ENCODE peak calls at places on chromosomes 16 and 17, in nine cellular contexts. M, R, D, C, Y, J, B, F and Q are unnamed samples. For H3K27me3, the result is how much of the 10 kb centered on the place peaks cover.

GRCh38 chr16:10120953-10121352 is 61.3 kb downstream of the GRIN2A start:
- ATAC-seq in M (no peak), R (no peak), D (peak), C (no peak), Y (no peak), J (no peak), B (no peak), F (no peak), Q (no peak)

GRCh38 chr16:47984669-47985068 is 171.1 kb downstream of the ABCC12 start:
- ATAC-seq in M (no peak), R (no peak), D (no peak), C (no peak), Y (no peak), J (no peak), B (no peak), F (no peak), Q (no peak)

GRCh38 chr16:77262971-77263370 is 63.8 kb downstream of the SYCE1L start:
- ATAC-seq in M (no peak), R (no peak), D (no peak), C (no peak), Y (no peak), J (no peak), B (no peak), F (no peak), Q (no peak)

GRCh38 chr17:31283841-31284240 is 13.2 kb downstream of the OMG start:
- ATAC-seq in M (no peak), R (no peak), D (no peak), C (no peak), Y (no peak), J (no peak), B (no peak), F (peak), Q (no peak)

GRCh38 chr16:28531777-28532744 is 6.7 kb downstream of the NUPR1 start:
- ATAC-seq in M (peak), R (peak), D (peak), C (peak), Y (peak), J (peak), B (peak), F (peak), Q (peak)

GRCh38 chr17:47634870-47635269 is 14.8 kb upstream of the KPNB1 start:
- ATAC-seq in M (no peak), R (no peak), D (no peak), C (no peak), Y (no peak), J (no peak), B (no peak), F (no peak), Q (no peak)

GRCh38 chr16:1980026-1980769 is 1.1 kb downstream of the NOXO1 start:
- ATAC-seq in M (no peak), R (no peak), D (no peak), C (no peak), Y (peak), J (no peak), B (no peak), F (no peak), Q (no peak)

GRCh38 chr17:36474571-36474970 is 11.9 kb upstream of the ZNHIT3 start:
- ATAC-seq in M (no peak), R (no peak), D (no peak), C (no peak), Y (no peak), J (no peak), B (no peak), F (no peak), Q (no peak)

GRCh38 chr16:27515874-27516353 is 33.8 kb downstream of the GTF3C1 start:
- ATAC-seq in M (peak), R (peak), D (peak), C (peak), Y (peak), J (peak), B (peak), F (peak), Q (no peak)

GRCh38 chr17:7130626-7131467 is 16.2 kb upstream of the ASGR2 start:
- ATAC-seq in M (no peak), R (no peak), D (no peak), C (peak), Y (no peak), J (no peak), B (no peak), F (peak), Q (peak)

GRCh38 chr17:82019905-82020873 is 2.5 kb downstream of the CENPX start:
- ATAC-seq in M (peak), R (no peak), D (peak), C (peak), Y (peak), J (no peak), B (peak), F (no peak), Q (no peak)

GRCh38 chr17:79803997-79804855 is 7.3 kb upstream of the CBX8 start:
- ATAC-seq in M (no peak), R (no peak), D (peak), C (peak), Y (no peak), J (no peak), B (no peak), F (peak), Q (no peak)

GRCh38 chr17:81866440-81867122 is 4.6 kb downstream of the ARHGDIA start:
- ATAC-seq in M (peak), R (no peak), D (peak), C (peak), Y (no peak), J (no peak), B (no peak), F (no peak), Q (no peak)

GRCh38 chr17:29341726-29342125 is 47.8 kb upstream of the NUFIP2 start:
- ATAC-seq in M (no peak), R (no peak), D (no peak), C (no peak), Y (no peak), J (no peak), B (no peak), F (no peak), Q (no peak)

GRCh38 chr16:12186774-12187335 is 210.3 kb downstream of the SNX29 start:
- ATAC-seq in M (no peak), R (no peak), D (no peak), C (peak), Y (no peak), J (no peak), B (peak), F (no peak), Q (no peak)

GRCh38 chr17:78252701-78253635 is 21.5 kb downstream of the TMEM235 start:
- ATAC-seq in M (no peak), R (no peak), D (no peak), C (no peak), Y (no peak), J (no peak), B (no peak), F (no peak), Q (no peak)

GRCh38 chr16:995087-995486 is 13.5 kb downstream of the SOX8 start:
- ATAC-seq in M (no peak), R (no peak), D (no peak), C (no peak), Y (no peak), J (no peak), B (no peak), F (no peak), Q (no peak)

DNA sequence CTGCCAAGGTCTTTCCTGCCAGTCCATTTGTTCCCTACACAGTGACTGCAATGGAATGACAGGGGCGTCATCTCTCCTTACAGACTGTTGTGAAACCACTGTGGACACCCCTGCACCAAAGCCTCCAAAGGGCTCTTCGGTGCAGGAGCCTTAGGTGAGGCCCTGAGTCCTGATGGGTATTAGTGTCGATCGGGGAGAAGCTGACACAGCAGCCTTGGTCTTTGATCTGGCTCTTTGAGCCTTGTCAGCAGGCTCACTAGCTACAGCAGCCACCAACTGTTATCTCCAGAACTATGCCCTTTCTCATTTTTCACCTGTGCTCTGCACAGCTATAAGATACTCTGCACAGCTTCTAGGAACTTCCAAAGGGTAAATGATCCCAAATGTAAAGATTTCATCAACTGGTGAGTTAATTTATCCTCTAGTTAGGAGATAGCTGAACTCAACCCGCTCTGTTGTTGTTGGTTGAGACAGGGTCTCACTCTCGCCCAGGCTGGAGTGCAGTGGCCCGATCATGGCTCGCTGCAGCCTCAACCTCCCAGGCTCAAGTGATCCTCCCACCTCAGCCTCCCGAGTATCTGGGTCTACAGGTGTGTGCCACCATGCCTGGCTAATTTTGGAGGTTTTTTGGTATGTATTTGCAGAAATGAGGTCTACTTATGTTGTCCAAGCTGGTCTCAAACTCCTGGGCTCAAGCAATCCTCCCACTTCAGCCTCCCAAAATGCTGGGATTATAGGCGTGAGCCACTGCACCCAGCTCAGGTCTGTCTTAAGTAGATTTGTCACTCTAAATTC is 19.7 kb downstream of the G6PC1 start:
- ATAC-seq in M (peak), R (no peak), D (no peak), C (peak), Y (no peak), J (no peak), B (peak), F (no peak), Q (no peak)
- H3K27me3 ChIP-seq in M (under half), R (under half), D (under half), C (under half), Y (under half), J (under half), B (under half), F (under half), Q (under half)

GRCh38 chr17:35119370-35120185 is at the start of gene RAD51D:
- ATAC-seq in M (peak), R (peak), D (peak), C (peak), Y (peak), J (peak), B (peak), F (peak), Q (peak)
- TF ChIP-seq POLR2A in M (peak), R (no peak), D (peak), C (no peak), Y (no peak), J (peak), B (peak), F (peak), Q (peak)

GRCh38 chr17:57260325-57261083 is 4.2 kb downstream of the MSI2 start:
- ATAC-seq in M (no peak), R (no peak), D (no peak), C (no peak), Y (no peak), J (no peak), B (no peak), F (no peak), Q (no peak)

GRCh38 chr17:57261084-57261461 is 4.8 kb downstream of the MSI2 start:
- ATAC-seq in M (no peak), R (no peak), D (no peak), C (no peak), Y (no peak), J (no peak), B (no peak), F (no peak), Q (no peak)

GRCh38 chr17:57257911-57258885 is 1.9 kb downstream of the MSI2 start:
- ATAC-seq in M (peak), R (no peak), D (peak), C (peak), Y (no peak), J (no peak), B (no peak), F (peak), Q (no peak)

GRCh38 chr17:57257213-57257873 is 1.0 kb downstream of the MSI2 start:
- ATAC-seq in M (peak), R (no peak), D (peak), C (no peak), Y (no peak), J (no peak), B (no peak), F (no peak), Q (no peak)

GRCh38 chr17:57259817-57260216 is 3.5 kb downstream of the MSI2 start:
- ATAC-seq in M (no peak), R (no peak), D (no peak), C (no peak), Y (no peak), J (no peak), B (no peak), F (no peak), Q (no peak)
- H3K4me3 ChIP-seq in M (no peak), R (no peak), D (peak), C (no peak), Y (no peak), J (no peak), B (no peak), F (no peak), Q (no peak)

DNA sequence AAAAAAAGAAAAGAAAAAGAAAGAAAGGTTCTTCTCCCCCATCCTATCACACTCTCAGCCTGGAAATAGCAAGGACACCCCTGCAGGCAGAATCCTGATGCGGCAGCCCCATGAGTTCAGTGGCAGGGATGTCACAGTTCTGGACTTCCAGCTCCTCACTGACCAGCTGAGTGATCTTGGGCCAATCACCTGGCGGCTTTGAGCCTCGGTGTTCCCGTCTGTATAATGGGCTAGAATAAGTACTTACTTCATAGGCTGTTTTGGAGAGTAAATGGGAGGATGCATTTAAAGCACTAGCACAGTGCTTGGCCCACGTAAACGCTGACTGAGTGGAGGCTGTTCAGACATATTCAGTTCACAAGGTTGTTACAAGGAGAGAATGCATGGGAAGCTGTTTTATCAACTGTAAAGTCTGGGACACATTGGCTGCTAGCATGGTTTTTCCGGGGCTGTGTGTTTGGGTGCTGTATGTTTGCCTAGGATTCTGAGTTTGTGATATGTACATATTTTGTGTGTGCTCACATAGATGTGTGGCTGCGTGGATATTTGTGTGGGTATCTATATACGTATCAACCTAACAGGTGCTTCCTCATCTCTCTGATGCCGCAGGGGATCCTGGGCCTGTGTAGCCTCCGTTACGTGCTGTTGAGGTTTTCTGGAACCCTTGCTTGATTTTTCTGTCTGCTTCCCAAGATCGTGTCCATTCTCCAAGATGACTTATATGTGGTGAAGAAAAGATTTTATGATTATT is 3.4 kb downstream of the BHLHA9 start:
- ATAC-seq in M (no peak), R (no peak), D (no peak), C (no peak), Y (no peak), J (no peak), B (no peak), F (no peak), Q (no peak)
- H3K27me3 ChIP-seq in M (under half), R (under half), D (under half), C (half or more), Y (under half), J (under half), B (under half), F (under half), Q (half or more)

DNA sequence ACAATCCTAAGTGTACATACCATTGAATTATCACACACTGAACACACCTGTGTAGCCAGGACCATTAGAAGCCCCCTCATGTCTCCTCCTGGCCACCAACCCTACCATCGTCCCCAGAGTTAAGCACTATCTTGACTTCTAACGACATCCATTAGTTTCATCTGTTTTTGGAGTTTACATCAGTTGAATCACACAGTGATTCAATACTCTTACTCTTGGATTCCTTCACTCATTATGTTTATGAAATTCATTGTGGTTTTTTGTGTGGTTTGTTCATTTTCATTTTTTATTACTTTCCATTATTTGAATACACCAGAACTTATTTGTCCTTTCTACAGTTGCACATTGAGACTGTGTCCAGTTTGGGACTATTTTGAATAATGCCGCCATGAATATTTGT is 13.6 kb downstream of the DRC7 start:
- ATAC-seq in M (no peak), R (no peak), D (no peak), C (no peak), Y (no peak), J (no peak), B (no peak), F (no peak), Q (no peak)
- TF ChIP-seq POLR2A in M (no peak), R (no peak), D (no peak), C (no peak), Y (no peak), J (no peak), B (no peak), F (no peak), Q (no peak)